ENCODE peak calls at places on chromosome 6, in six cellular contexts. H is K562, F is SK-N-SH, M is HepG2, R is HCT116, P is GM12878. U is an unnamed sample.

GRCh38 chr6:15402401-15403045 is 156.7 kb downstream of the JARID2 start:
- DNase-seq in H (no peak), R (no peak), M (no peak), F (no peak), P (no peak), U (no peak)

GRCh38 chr6:52518279-52518944 is 58.4 kb downstream of the TRAM2 start:
- DNase-seq in M (no peak), F (no peak), R (no peak), P (no peak), H (no peak), U (no peak)

GRCh38 chr6:95227301-95227700 is 350.0 kb upstream of the MANEA start:
- DNase-seq in R (no peak), P (no peak), F (peak), H (no peak), M (no peak), U (no peak)

GRCh38 chr6:39685486-39685826 is 39.8 kb downstream of the KIF6 start:
- DNase-seq in P (no peak), F (no peak), H (no peak), R (no peak), M (no peak), U (no peak)

GRCh38 chr6:139109558-139109957 is 25.3 kb upstream of the HECA start:
- DNase-seq in M (peak), R (peak), H (no peak), F (no peak), P (no peak), U (peak)

GRCh38 chr6:128518531-128519131 is 1.8 kb downstream of the PTPRK start:
- DNase-seq in P (no peak), F (no peak), H (no peak), R (no peak), M (no peak), U (no peak)

GRCh38 chr6:89085409-89086012 is 5.0 kb downstream of the PNRC1 start:
- DNase-seq in R (no peak), F (no peak), H (no peak), M (no peak), P (no peak), U (no peak)

GRCh38 chr6:132506869-132507813 is 5.8 kb downstream of the STX7 start:
- DNase-seq in M (no peak), H (no peak), P (no peak), R (no peak), F (no peak), U (no peak)

GRCh38 chr6:135012764-135013163 is 41.9 kb downstream of the HBS1L start:
- DNase-seq in H (no peak), P (no peak), F (no peak), M (no peak), R (no peak), U (no peak)

GRCh38 chr6:66103354-66103753 is 396.3 kb upstream of the EYS start:
- DNase-seq in R (no peak), M (no peak), H (no peak), F (no peak), P (no peak), U (no peak)

GRCh38 chr6:34717466-34717865 is 20.9 kb upstream of the ILRUN start:
- DNase-seq in H (no peak), P (no peak), M (no peak), F (no peak), R (no peak), U (no peak)

GRCh38 chr6:153038378-153038777 is 35.9 kb upstream of the MTRF1L start:
- DNase-seq in F (no peak), P (no peak), H (no peak), R (no peak), M (no peak), U (no peak)

GRCh38 chr6:108200631-108201030 is 34.8 kb downstream of the NR2E1 start:
- DNase-seq in P (no peak), F (no peak), R (peak), M (peak), H (no peak), U (peak)

GRCh38 chr6:61887425-61887824 is 398.6 kb downstream of the KHDRBS2 start:
- DNase-seq in P (no peak), M (no peak), F (no peak), H (no peak), R (no peak), U (no peak)

DNA sequence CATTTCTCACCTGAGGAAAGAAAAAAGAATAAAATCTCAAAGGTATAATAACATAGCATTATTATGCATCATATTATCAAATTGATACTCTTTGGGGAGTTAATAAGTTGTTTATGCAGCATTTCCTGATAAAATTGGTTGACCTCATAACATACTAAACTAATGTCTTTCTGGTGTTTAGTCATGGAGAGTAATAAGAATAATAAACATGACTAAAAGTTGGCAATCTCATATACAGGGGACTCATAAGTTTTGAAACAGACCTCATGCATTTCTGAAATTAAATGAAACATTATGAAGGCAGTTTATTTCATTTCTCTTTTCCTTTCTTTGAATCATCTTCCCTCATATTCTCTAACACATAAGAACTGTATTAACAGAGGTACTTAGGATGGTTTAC is 60.5 kb upstream of the PRDM1 start:
- DNase-seq in R (no peak), M (no peak), F (no peak), H (no peak), P (no peak), U (no peak)
- TF ChIP-seq SIN3A in R (no peak), M (no peak), F (no peak), H (no peak), P (no peak), U (no peak)

GRCh38 chr6:28653876-28654275 is 128.2 kb downstream of the GPX5 start:
- DNase-seq in M (no peak), P (no peak), H (no peak), F (no peak), R (no peak), U (no peak)
- H3K4me3 ChIP-seq in M (no peak), P (no peak), H (no peak), F (no peak), R (no peak), U (no peak)

GRCh38 chr6:14390805-14391204 is 273.2 kb downstream of the CD83 start:
- DNase-seq in P (no peak), R (no peak), F (no peak), M (no peak), H (no peak), U (no peak)

GRCh38 chr6:14382381-14383236 is 265.0 kb downstream of the CD83 start:
- DNase-seq in R (no peak), P (no peak), M (no peak), F (no peak), H (no peak), U (no peak)

GRCh38 chr6:14384175-14384949 is 266.8 kb downstream of the CD83 start:
- DNase-seq in H (no peak), F (no peak), R (no peak), M (no peak), P (no peak), U (no peak)

GRCh38 chr6:14383393-14384174 is 266.0 kb downstream of the CD83 start:
- DNase-seq in H (no peak), P (no peak), M (no peak), R (no peak), F (no peak), U (no peak)

DNA sequence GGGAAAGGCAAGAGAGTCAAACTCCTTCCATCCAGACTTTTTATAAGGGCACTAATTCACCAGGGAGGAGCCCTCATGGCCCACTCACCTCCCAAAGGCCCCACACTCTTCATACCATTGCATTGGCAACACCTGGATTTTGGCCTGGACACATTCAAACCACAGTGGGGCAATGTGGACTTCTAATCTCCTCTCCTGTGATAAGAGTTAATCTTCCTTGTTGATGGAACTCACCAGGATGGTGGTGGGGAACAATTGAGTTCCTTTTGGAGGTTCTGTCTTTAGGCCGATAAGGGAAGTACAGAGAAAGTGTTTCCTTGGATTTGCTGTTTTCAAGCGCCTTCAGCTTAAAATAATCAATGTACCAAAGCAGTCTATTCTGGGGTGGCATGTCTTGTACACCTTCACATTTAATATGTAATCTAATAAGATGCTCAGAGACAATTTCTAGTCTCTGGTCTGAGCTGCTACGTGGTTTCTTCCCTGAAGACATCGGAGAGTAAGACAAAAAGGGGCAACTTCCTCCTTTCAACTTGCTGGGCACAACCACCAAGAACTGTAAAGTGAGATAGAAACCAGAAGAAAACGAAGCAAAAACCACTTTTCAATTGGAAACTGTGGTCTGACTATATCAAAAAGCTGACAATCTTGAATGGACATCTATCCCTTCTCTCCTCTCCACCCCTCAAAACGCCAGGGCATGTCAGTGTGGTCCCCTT is 268.9 kb downstream of the CD83 start:
- DNase-seq in M (no peak), H (no peak), F (no peak), R (no peak), P (no peak), U (no peak)
- TF ChIP-seq REST in M (no peak), H (no peak), F (no peak), R (no peak), P (no peak), U (no peak)

GRCh38 chr6:10719386-10720228 is 3.3 kb upstream of the TMEM14C start:
- DNase-seq in F (peak), M (peak), P (no peak), R (no peak), H (peak), U (no peak)

DNA sequence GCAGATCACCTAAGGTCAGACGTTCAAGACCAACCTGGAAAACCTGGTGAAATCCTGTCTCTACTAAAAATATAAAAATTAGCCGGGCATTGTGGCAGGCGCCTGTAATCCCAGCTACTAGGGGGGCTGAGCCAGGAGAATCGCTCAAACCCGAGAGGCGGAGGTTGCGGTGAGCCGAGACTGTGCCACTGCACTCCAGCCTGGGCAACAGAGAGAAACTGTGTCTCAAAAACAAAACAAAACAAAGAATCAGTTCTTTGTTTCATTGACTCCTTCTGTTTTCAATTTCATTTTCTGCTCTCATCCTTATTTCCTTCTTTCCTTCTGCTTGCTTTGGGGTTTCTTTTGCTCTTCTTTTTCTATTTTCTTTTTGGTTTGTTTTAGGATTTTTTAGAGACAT is 8.9 kb upstream of the TMEM14C start:
- DNase-seq in R (no peak), M (no peak), P (no peak), H (no peak), F (no peak), U (no peak)
- TF ChIP-seq SIN3A in R (no peak), M (no peak), P (no peak), H (no peak), F (no peak), U (no peak)

DNA sequence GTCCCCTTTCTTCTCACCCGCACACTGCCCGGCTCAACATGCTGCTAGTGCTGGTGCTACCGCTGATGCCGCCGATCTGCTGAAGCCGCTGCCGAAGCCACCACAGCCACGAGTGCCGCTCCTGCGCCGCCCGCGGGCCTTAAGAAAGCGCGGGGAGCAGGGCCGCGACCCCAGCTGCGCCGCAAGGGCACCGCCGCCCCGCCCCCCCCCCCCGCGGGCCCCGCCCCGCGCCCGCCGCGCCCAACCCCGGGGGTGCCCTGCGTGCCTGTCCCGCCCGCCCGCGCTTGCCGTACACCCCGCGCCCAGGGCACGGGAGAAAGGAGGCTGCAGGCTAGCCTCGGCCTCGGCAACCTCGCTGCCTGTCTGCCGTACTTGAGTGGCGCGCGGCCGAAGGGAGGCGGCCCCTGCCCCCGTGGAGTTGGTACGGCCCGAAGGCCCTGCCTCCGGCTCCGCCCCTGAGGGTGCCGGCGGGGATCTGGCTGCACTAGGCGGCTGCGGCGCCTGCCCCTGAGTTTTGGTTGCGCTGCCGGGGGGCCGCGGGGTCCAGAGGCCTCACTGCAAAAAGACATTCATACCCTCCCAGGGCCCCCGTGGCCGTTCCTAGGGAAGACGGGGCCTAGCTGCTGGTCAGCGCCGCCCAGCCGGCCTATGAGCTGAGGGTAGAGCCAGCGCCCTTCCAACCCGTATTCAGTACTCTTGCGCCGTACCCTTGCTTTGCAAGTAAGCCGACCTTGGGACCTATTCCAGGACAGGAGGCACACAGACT is at the start of gene SOD2:
- DNase-seq in M (peak), F (peak), P (no peak), R (peak), H (peak), U (no peak)
- H3K4me3 ChIP-seq in M (peak), F (peak), P (peak), R (peak), H (peak), U (peak)

GRCh38 chr6:157019115-157019628 is 242.0 kb downstream of the ARID1B start:
- DNase-seq in F (peak), R (no peak), P (no peak), M (peak), H (no peak), U (no peak)
- TF ChIP-seq REST in F (no peak), R (no peak), P (no peak), M (no peak), H (no peak), U (no peak)

GRCh38 chr6:44627091-44627878 is 239.8 kb downstream of the CDC5L start:
- DNase-seq in F (no peak), P (no peak), H (no peak), M (no peak), R (no peak), U (no peak)
- TF ChIP-seq SIN3A in F (no peak), P (no peak), H (no peak), M (no peak), R (no peak), U (no peak)